ENCODE peak calls at places on chromosomes 5 and 9, in eight cellular contexts. One of them, this sample, is unnamed.

GRCh38 chr5:131262953-131263541 is 806 bp upstream of the CDC42SE2 start:
- DNase-seq in A172: peak
- DNase-seq in Daoy: peak
- DNase-seq in NCI-H1092: no peak
- DNase-seq in GM06990: peak
- DNase-seq in cerebellum: peak
- DNase-seq in GM04503: no peak
- DNase-seq in fibroblast of mammary gland: no peak
- DNase-seq in this sample: no peak

GRCh38 chr9:132702254-132702653 is 32.0 kb downstream of the GTF3C4 start:
- DNase-seq in cerebellum: no peak
- DNase-seq in Daoy: no peak
- DNase-seq in GM04503: no peak
- DNase-seq in A172: no peak
- DNase-seq in fibroblast of mammary gland: no peak
- DNase-seq in NCI-H1092: no peak
- DNase-seq in GM06990: no peak
- DNase-seq in this sample: no peak

GRCh38 chr9:122071716-122072115 is 21.4 kb downstream of the TTLL11 start:
- DNase-seq in GM06990: no peak
- DNase-seq in NCI-H1092: no peak
- DNase-seq in cerebellum: no peak
- DNase-seq in Daoy: no peak
- DNase-seq in GM04503: no peak
- DNase-seq in fibroblast of mammary gland: peak
- DNase-seq in A172: no peak
- DNase-seq in this sample: no peak

GRCh38 chr9:91677354-91677753 is 253.7 kb upstream of the NFIL3 start:
- DNase-seq in GM04503: no peak
- DNase-seq in A172: no peak
- DNase-seq in Daoy: no peak
- DNase-seq in fibroblast of mammary gland: no peak
- DNase-seq in NCI-H1092: no peak
- DNase-seq in cerebellum: no peak
- DNase-seq in GM06990: no peak
- DNase-seq in this sample: no peak

GRCh38 chr9:79257671-79258410 is 313.9 kb upstream of the TLE4 start:
- DNase-seq in NCI-H1092: no peak
- DNase-seq in fibroblast of mammary gland: no peak
- DNase-seq in Daoy: no peak
- DNase-seq in GM06990: no peak
- DNase-seq in A172: no peak
- DNase-seq in cerebellum: no peak
- DNase-seq in GM04503: no peak
- DNase-seq in this sample: no peak

GRCh38 chr9:108047264-108047663 is 557.7 kb upstream of the KLF4 start:
- DNase-seq in GM06990: no peak
- DNase-seq in cerebellum: no peak
- DNase-seq in GM04503: peak
- DNase-seq in NCI-H1092: no peak
- DNase-seq in fibroblast of mammary gland: peak
- DNase-seq in A172: peak
- DNase-seq in Daoy: peak
- DNase-seq in this sample: no peak

GRCh38 chr5:143057580-143057999 is 287.4 kb downstream of the ARHGAP26 start:
- DNase-seq in cerebellum: no peak
- DNase-seq in fibroblast of mammary gland: no peak
- DNase-seq in A172: no peak
- DNase-seq in Daoy: no peak
- DNase-seq in NCI-H1092: no peak
- DNase-seq in GM04503: no peak
- DNase-seq in GM06990: peak
- DNase-seq in this sample: no peak

GRCh38 chr5:17896605-17897004 is 262.3 kb downstream of the TAF11L14 start:
- DNase-seq in fibroblast of mammary gland: peak
- DNase-seq in NCI-H1092: no peak
- DNase-seq in cerebellum: no peak
- DNase-seq in A172: no peak
- DNase-seq in Daoy: no peak
- DNase-seq in GM04503: no peak
- DNase-seq in GM06990: no peak
- DNase-seq in this sample: no peak

GRCh38 chr5:141850183-141850768 is 27.9 kb downstream of the PCDH1 start:
- DNase-seq in Daoy: peak
- DNase-seq in cerebellum: peak
- DNase-seq in GM06990: no peak
- DNase-seq in GM04503: no peak
- DNase-seq in fibroblast of mammary gland: peak
- DNase-seq in A172: peak
- DNase-seq in NCI-H1092: no peak
- DNase-seq in this sample: no peak

GRCh38 chr5:150567031-150567680 is 59.2 kb downstream of the NDST1 start:
- DNase-seq in NCI-H1092: no peak
- DNase-seq in cerebellum: no peak
- DNase-seq in GM06990: no peak
- DNase-seq in GM04503: peak
- DNase-seq in fibroblast of mammary gland: peak
- DNase-seq in A172: no peak
- DNase-seq in Daoy: peak
- DNase-seq in this sample: no peak

GRCh38 chr9:16879416-16879815 is 8.9 kb upstream of the BNC2 start:
- DNase-seq in NCI-H1092: no peak
- DNase-seq in GM04503: no peak
- DNase-seq in fibroblast of mammary gland: peak
- DNase-seq in Daoy: no peak
- DNase-seq in cerebellum: no peak
- DNase-seq in A172: no peak
- DNase-seq in GM06990: no peak
- DNase-seq in this sample: no peak

GRCh38 chr9:128987800-128988199 is 40.3 kb downstream of the NUP188 start:
- DNase-seq in NCI-H1092: no peak
- DNase-seq in GM06990: no peak
- DNase-seq in Daoy: peak
- DNase-seq in cerebellum: no peak
- DNase-seq in GM04503: peak
- DNase-seq in A172: peak
- DNase-seq in fibroblast of mammary gland: peak
- DNase-seq in this sample: no peak

GRCh38 chr9:108972626-108973209 is 38.5 kb downstream of the ABITRAM start:
- DNase-seq in A172: no peak
- DNase-seq in GM04503: no peak
- DNase-seq in NCI-H1092: no peak
- DNase-seq in Daoy: no peak
- DNase-seq in GM06990: no peak
- DNase-seq in fibroblast of mammary gland: peak
- DNase-seq in cerebellum: no peak
- DNase-seq in this sample: no peak

GRCh38 chr9:114308361-114308950 is 14.4 kb upstream of the ORM1 start:
- DNase-seq in GM04503: no peak
- DNase-seq in A172: no peak
- DNase-seq in cerebellum: no peak
- DNase-seq in GM06990: no peak
- DNase-seq in fibroblast of mammary gland: no peak
- DNase-seq in Daoy: no peak
- DNase-seq in NCI-H1092: no peak
- DNase-seq in this sample: no peak

GRCh38 chr5:53856491-53856890 is 296.1 kb downstream of the NDUFS4 start:
- DNase-seq in GM04503: no peak
- DNase-seq in cerebellum: no peak
- DNase-seq in Daoy: no peak
- DNase-seq in GM06990: no peak
- DNase-seq in A172: no peak
- DNase-seq in NCI-H1092: no peak
- DNase-seq in fibroblast of mammary gland: no peak
- DNase-seq in this sample: no peak

GRCh38 chr9:89743216-89743575 is 138.4 kb downstream of the GADD45G start:
- DNase-seq in fibroblast of mammary gland: no peak
- DNase-seq in Daoy: no peak
- DNase-seq in NCI-H1092: no peak
- DNase-seq in GM06990: peak
- DNase-seq in GM04503: no peak
- DNase-seq in A172: no peak
- DNase-seq in cerebellum: no peak
- DNase-seq in this sample: no peak

GRCh38 chr9:77779010-77779409 is 130.9 kb upstream of the GNA14 start:
- DNase-seq in A172: no peak
- DNase-seq in cerebellum: no peak
- DNase-seq in NCI-H1092: no peak
- DNase-seq in GM06990: no peak
- DNase-seq in Daoy: no peak
- DNase-seq in fibroblast of mammary gland: no peak
- DNase-seq in GM04503: no peak
- DNase-seq in this sample: no peak

GRCh38 chr5:138336952-138337684 is 948 bp upstream of the FAM53C start:
- DNase-seq in fibroblast of mammary gland: peak
- DNase-seq in Daoy: no peak
- DNase-seq in cerebellum: peak
- DNase-seq in GM06990: no peak
- DNase-seq in A172: peak
- DNase-seq in GM04503: no peak
- DNase-seq in NCI-H1092: no peak
- DNase-seq in this sample: peak

This sample was measured in DMS153.